ENCODE peak calls at places on chromosomes 11 and 22, in six cellular contexts. One of them, this sample, is unnamed.

GRCh38 chr11:74611369-74611861 is 19.0 kb downstream of the POLD3 start:
- DNase-seq in AG04450: peak
- DNase-seq in kidney: no peak
- DNase-seq in fibroblast of the aortic adventitia: peak
- DNase-seq in AG10803: peak
- DNase-seq in Peyer's patch: no peak
- DNase-seq in this sample: peak

GRCh38 chr11:113562981-113563461 is 87.8 kb upstream of the DRD2 start:
- DNase-seq in AG04450: no peak
- DNase-seq in kidney: no peak
- DNase-seq in fibroblast of the aortic adventitia: no peak
- DNase-seq in AG10803: peak
- DNase-seq in Peyer's patch: no peak
- DNase-seq in this sample: peak

GRCh38 chr11:112339566-112339965 is 78.9 kb upstream of the PLET1 start:
- DNase-seq in AG04450: no peak
- DNase-seq in kidney: no peak
- DNase-seq in fibroblast of the aortic adventitia: no peak
- DNase-seq in AG10803: no peak
- DNase-seq in Peyer's patch: no peak
- DNase-seq in this sample: no peak

GRCh38 chr11:5992150-5992549 is 5.4 kb upstream of the OR52L1 start:
- DNase-seq in AG04450: no peak
- DNase-seq in kidney: no peak
- DNase-seq in fibroblast of the aortic adventitia: peak
- DNase-seq in AG10803: no peak
- DNase-seq in Peyer's patch: no peak
- DNase-seq in this sample: peak

GRCh38 chr22:32830957-32831356 is 29.5 kb downstream of the TIMP3 start:
- DNase-seq in AG04450: no peak
- DNase-seq in kidney: no peak
- DNase-seq in fibroblast of the aortic adventitia: no peak
- DNase-seq in AG10803: no peak
- DNase-seq in Peyer's patch: no peak
- DNase-seq in this sample: no peak

GRCh38 chr11:2752923-2753322 is 53.1 kb upstream of the KCNQ1OT1 start:
- DNase-seq in AG04450: no peak
- DNase-seq in kidney: no peak
- DNase-seq in fibroblast of the aortic adventitia: peak
- DNase-seq in AG10803: peak
- DNase-seq in Peyer's patch: no peak
- DNase-seq in this sample: no peak

GRCh38 chr11:112212710-112213109 is 13.5 kb upstream of the PTS start:
- DNase-seq in AG04450: no peak
- DNase-seq in kidney: no peak
- DNase-seq in fibroblast of the aortic adventitia: no peak
- DNase-seq in AG10803: no peak
- DNase-seq in Peyer's patch: no peak
- DNase-seq in this sample: no peak

GRCh38 chr11:87966744-87967143 is 208.5 kb downstream of the RAB38 start:
- DNase-seq in AG04450: no peak
- DNase-seq in kidney: no peak
- DNase-seq in fibroblast of the aortic adventitia: no peak
- DNase-seq in AG10803: no peak
- DNase-seq in Peyer's patch: no peak
- DNase-seq in this sample: no peak

GRCh38 chr11:114132944-114133394 is 73.5 kb downstream of the ZBTB16 start:
- DNase-seq in AG04450: no peak
- DNase-seq in kidney: no peak
- DNase-seq in fibroblast of the aortic adventitia: peak
- DNase-seq in AG10803: peak
- DNase-seq in Peyer's patch: peak
- DNase-seq in this sample: peak

GRCh38 chr11:70948855-70949551 is 303.4 kb downstream of the SHANK2 start:
- DNase-seq in AG04450: no peak
- DNase-seq in kidney: peak
- DNase-seq in fibroblast of the aortic adventitia: no peak
- DNase-seq in AG10803: no peak
- DNase-seq in Peyer's patch: no peak
- DNase-seq in this sample: no peak

GRCh38 chr11:25890626-25891250 is 441.2 kb upstream of the ANO3 start:
- DNase-seq in AG04450: no peak
- DNase-seq in kidney: no peak
- DNase-seq in fibroblast of the aortic adventitia: no peak
- DNase-seq in AG10803: no peak
- DNase-seq in Peyer's patch: no peak
- DNase-seq in this sample: no peak

GRCh38 chr11:100687032-100687629 is at the start of gene ARHGAP42:
- DNase-seq in AG04450: no peak
- DNase-seq in kidney: peak
- DNase-seq in fibroblast of the aortic adventitia: peak
- DNase-seq in AG10803: peak
- DNase-seq in Peyer's patch: peak
- DNase-seq in this sample: peak

DNA sequence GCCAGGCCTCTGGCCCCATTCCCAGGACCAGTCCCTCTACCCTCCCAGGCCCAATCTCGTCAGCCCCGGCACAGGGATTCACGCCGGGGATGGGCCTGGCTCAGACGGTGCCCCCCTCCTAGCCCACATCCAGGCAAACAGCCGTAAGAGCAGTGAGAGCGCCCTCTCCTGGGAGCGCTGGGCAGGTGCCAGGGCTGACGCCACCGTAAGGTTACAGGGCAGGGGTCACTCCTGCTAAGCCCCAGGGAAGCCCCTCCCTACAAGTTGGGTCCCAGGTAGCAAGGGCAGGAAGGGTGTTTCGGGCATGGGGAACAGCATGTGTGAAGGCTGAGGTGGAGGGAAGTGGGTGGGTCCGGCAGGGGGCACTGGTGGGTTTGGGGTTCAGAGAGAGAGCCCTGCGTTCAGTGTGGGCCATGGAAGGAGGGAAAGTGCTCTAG is 19.2 kb upstream of the PPARA start:
- DNase-seq in AG04450: no peak
- DNase-seq in kidney: peak
- DNase-seq in fibroblast of the aortic adventitia: no peak
- DNase-seq in AG10803: no peak
- DNase-seq in Peyer's patch: no peak
- DNase-seq in this sample: no peak
- TF ChIP-seq CTCF in AG04450: peak
- TF ChIP-seq CTCF in kidney: no peak
- TF ChIP-seq CTCF in fibroblast of the aortic adventitia: peak
- TF ChIP-seq CTCF in AG10803: peak
- TF ChIP-seq CTCF in Peyer's patch: no peak
- TF ChIP-seq CTCF in this sample: peak

GRCh38 chr11:86218125-86219081 is 26.1 kb upstream of the EED start:
- DNase-seq in AG04450: peak
- DNase-seq in kidney: peak
- DNase-seq in fibroblast of the aortic adventitia: peak
- DNase-seq in AG10803: peak
- DNase-seq in Peyer's patch: peak
- DNase-seq in this sample: peak
- H3K4me3 ChIP-seq in AG04450: peak
- H3K4me3 ChIP-seq in kidney: peak
- H3K4me3 ChIP-seq in fibroblast of the aortic adventitia: peak
- H3K4me3 ChIP-seq in AG10803: peak
- H3K4me3 ChIP-seq in Peyer's patch: peak
- H3K4me3 ChIP-seq in this sample: peak

DNA sequence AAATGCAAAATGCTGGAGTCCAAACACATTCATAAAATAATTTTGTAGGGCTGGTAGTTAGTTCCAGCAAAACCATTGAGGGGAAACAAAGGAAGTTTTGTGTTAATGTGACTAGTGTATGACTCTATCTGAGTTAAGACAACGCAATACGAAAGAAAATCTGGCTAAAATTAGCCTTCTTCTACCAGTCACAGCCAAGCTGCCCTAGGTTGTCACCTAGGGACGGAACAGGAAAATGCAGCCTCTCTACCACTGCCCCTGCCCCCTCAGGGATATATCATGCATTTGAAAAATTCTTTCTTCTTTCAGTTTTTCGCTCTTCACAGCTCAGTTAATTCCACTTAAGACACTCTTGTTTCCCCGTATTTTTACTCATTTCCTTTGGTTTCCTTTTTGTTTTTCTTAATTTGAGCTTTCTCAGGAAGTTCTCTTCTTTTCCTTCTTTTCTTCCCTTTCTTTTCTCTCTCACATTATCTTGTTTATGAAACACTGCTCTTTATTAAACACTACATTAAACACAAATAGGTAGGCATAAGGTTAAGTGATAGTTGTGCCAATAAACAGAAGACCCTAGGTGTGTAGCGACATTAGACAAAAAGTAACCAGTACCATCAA is 30.6 kb downstream of the KIRREL3 start:
- DNase-seq in AG04450: no peak
- DNase-seq in kidney: no peak
- DNase-seq in fibroblast of the aortic adventitia: peak
- DNase-seq in AG10803: peak
- DNase-seq in Peyer's patch: no peak
- DNase-seq in this sample: peak
- TF ChIP-seq CTCF in AG04450: peak
- TF ChIP-seq CTCF in kidney: peak
- TF ChIP-seq CTCF in fibroblast of the aortic adventitia: peak
- TF ChIP-seq CTCF in AG10803: peak
- TF ChIP-seq CTCF in Peyer's patch: no peak
- TF ChIP-seq CTCF in this sample: peak

GRCh38 chr11:8067929-8068575 is 13.0 kb upstream of the TUB start:
- DNase-seq in AG04450: no peak
- DNase-seq in kidney: no peak
- DNase-seq in fibroblast of the aortic adventitia: no peak
- DNase-seq in AG10803: no peak
- DNase-seq in Peyer's patch: no peak
- DNase-seq in this sample: no peak
- H3K4me3 ChIP-seq in AG04450: no peak
- H3K4me3 ChIP-seq in kidney: no peak
- H3K4me3 ChIP-seq in fibroblast of the aortic adventitia: no peak
- H3K4me3 ChIP-seq in AG10803: no peak
- H3K4me3 ChIP-seq in Peyer's patch: no peak
- H3K4me3 ChIP-seq in this sample: no peak

GRCh38 chr11:390175-390574 is 3.8 kb upstream of the PKP3 start:
- DNase-seq in AG04450: no peak
- DNase-seq in kidney: no peak
- DNase-seq in fibroblast of the aortic adventitia: no peak
- DNase-seq in AG10803: no peak
- DNase-seq in Peyer's patch: peak
- DNase-seq in this sample: no peak
- TF ChIP-seq CTCF in AG04450: no peak
- TF ChIP-seq CTCF in kidney: no peak
- TF ChIP-seq CTCF in fibroblast of the aortic adventitia: no peak
- TF ChIP-seq CTCF in AG10803: no peak
- TF ChIP-seq CTCF in Peyer's patch: no peak
- TF ChIP-seq CTCF in this sample: no peak

GRCh38 chr11:48018561-48019229 is 38.3 kb downstream of the PTPRJ start:
- DNase-seq in AG04450: no peak
- DNase-seq in kidney: no peak
- DNase-seq in fibroblast of the aortic adventitia: no peak
- DNase-seq in AG10803: no peak
- DNase-seq in Peyer's patch: no peak
- DNase-seq in this sample: no peak
- H3K4me3 ChIP-seq in AG04450: no peak
- H3K4me3 ChIP-seq in kidney: no peak
- H3K4me3 ChIP-seq in fibroblast of the aortic adventitia: no peak
- H3K4me3 ChIP-seq in AG10803: no peak
- H3K4me3 ChIP-seq in Peyer's patch: no peak
- H3K4me3 ChIP-seq in this sample: no peak

GRCh38 chr11:278001-278951 is at the start of gene NLRP6:
- DNase-seq in AG04450: no peak
- DNase-seq in kidney: no peak
- DNase-seq in fibroblast of the aortic adventitia: no peak
- DNase-seq in AG10803: no peak
- DNase-seq in Peyer's patch: peak
- DNase-seq in this sample: no peak

GRCh38 chr11:281486-282161 is 3.4 kb downstream of the NLRP6 start:
- DNase-seq in AG04450: no peak
- DNase-seq in kidney: peak
- DNase-seq in fibroblast of the aortic adventitia: no peak
- DNase-seq in AG10803: no peak
- DNase-seq in Peyer's patch: no peak
- DNase-seq in this sample: no peak

GRCh38 chr11:280762-281485 is 2.7 kb downstream of the NLRP6 start:
- DNase-seq in AG04450: no peak
- DNase-seq in kidney: no peak
- DNase-seq in fibroblast of the aortic adventitia: no peak
- DNase-seq in AG10803: no peak
- DNase-seq in Peyer's patch: peak
- DNase-seq in this sample: no peak

GRCh38 chr11:279040-279965 is 1.1 kb downstream of the NLRP6 start:
- DNase-seq in AG04450: no peak
- DNase-seq in kidney: peak
- DNase-seq in fibroblast of the aortic adventitia: no peak
- DNase-seq in AG10803: no peak
- DNase-seq in Peyer's patch: peak
- DNase-seq in this sample: no peak

GRCh38 chr11:279966-280761 is 2.0 kb downstream of the NLRP6 start:
- DNase-seq in AG04450: no peak
- DNase-seq in kidney: peak
- DNase-seq in fibroblast of the aortic adventitia: no peak
- DNase-seq in AG10803: peak
- DNase-seq in Peyer's patch: peak
- DNase-seq in this sample: peak
- TF ChIP-seq CTCF in AG04450: no peak
- TF ChIP-seq CTCF in kidney: no peak
- TF ChIP-seq CTCF in fibroblast of the aortic adventitia: no peak
- TF ChIP-seq CTCF in AG10803: no peak
- TF ChIP-seq CTCF in Peyer's patch: no peak
- TF ChIP-seq CTCF in this sample: no peak

This sample was measured in fibroblast of mammary gland.